ENCODE peak calls at places on chromosomes 12 and 14, in five cellular contexts. D is foreskin fibroblast, U is astrocyte, Y is esophagus squamous epithelium, K is upper lobe of right lung. N is an unnamed sample.
A peak's percentile ranks its signal among the peaks of the same experiment; 100 is the strongest.

GRCh38 chr14:29926701-29927595 is 699 bp downstream of the PRKD1 start:
- DNase-seq in D (peak; percentile 83), U (peak; percentile 35), Y (no peak), K (peak; percentile 84), N (no peak)

GRCh38 chr14:62957562-62957961 is 87.7 kb downstream of the KCNH5 start:
- DNase-seq in D (peak; percentile 92), U (peak; percentile 100), Y (no peak), K (no peak), N (peak; percentile 7)

GRCh38 chr12:53899230-53899629 is 39.4 kb upstream of the HOXC13 start:
- DNase-seq in D (no peak), U (no peak), Y (no peak), K (no peak), N (no peak)

GRCh38 chr14:88749139-88749538 is 43.6 kb downstream of the EML5 start:
- DNase-seq in D (no peak), U (no peak), Y (no peak), K (no peak), N (no peak)

GRCh38 chr14:101588990-101589389 is 27.7 kb downstream of the DIO3 start:
- DNase-seq in D (no peak), U (peak; percentile 6), Y (no peak), K (no peak), N (no peak)

GRCh38 chr12:132117558-132117875 is 26.6 kb downstream of the DDX51 start:
- DNase-seq in D (no peak), U (no peak), Y (no peak), K (no peak), N (no peak)

GRCh38 chr14:105299654-105300541 is 903 bp downstream of the BRF1 start:
- DNase-seq in D (peak; percentile 33), U (no peak), Y (no peak), K (no peak), N (no peak)

GRCh38 chr12:16531623-16532022 is 74.3 kb downstream of the LMO3 start:
- DNase-seq in D (no peak), U (no peak), Y (no peak), K (no peak), N (no peak)

GRCh38 chr12:64099430-64099829 is 122.7 kb downstream of the KICS2 start:
- DNase-seq in D (peak; percentile 93), U (peak; percentile 98), Y (no peak), K (no peak), N (peak; percentile 53)

GRCh38 chr12:71447691-71448660 is 8.4 kb downstream of the LGR5 start:
- DNase-seq in D (no peak), U (peak; percentile 88), Y (no peak), K (no peak), N (peak; percentile 7)

GRCh38 chr14:61475316-61475715 is 153.9 kb downstream of the PRKCH start:
- DNase-seq in D (peak; percentile 87), U (peak; percentile 50), Y (no peak), K (no peak), N (no peak)

GRCh38 chr12:124554429-124555029 is 12.9 kb downstream of the NCOR2 start:
- DNase-seq in D (no peak), U (no peak), Y (no peak), K (no peak), N (no peak)
- H3K4me3 ChIP-seq in D (no peak overlapping the region), U (no peak overlapping the region), Y (no peak overlapping the region), K (no peak overlapping the region), N (no peak overlapping the region)

GRCh38 chr12:115871714-115872113 is 405.8 kb downstream of the MED13L start:
- DNase-seq in D (peak; percentile 44), U (peak; percentile 1), Y (no peak), K (no peak), N (no peak)
- TF ChIP-seq CTCF in D (peak; percentile 63), U (peak; percentile 51), Y (peak; percentile 62), K (peak; percentile 57), N (peak; percentile 62)

DNA sequence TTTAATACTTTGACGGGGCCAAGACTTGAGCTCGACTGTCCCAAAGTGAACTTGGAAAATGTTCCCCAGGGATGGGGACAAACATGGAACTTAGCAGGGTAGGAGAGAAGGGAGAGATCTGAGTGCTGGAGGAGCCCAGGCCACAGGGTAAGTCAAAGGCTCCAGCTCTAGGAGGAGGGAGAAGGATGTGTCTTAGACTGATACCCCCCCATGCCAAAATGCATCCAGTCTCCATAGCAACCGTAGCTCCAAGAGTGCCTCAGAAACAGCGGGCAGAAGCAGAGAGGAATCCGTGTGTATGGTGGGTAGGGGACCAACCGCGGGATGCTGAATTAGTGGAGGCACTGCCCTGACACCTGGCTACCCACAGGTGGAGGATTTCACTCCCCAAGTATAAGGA is 845 bp upstream of the AGAP2 start:
- DNase-seq in D (no peak), U (no peak), Y (no peak), K (no peak), N (no peak)
- H3K4me3 ChIP-seq in D (no peak overlapping the region), U (no peak overlapping the region), Y (no peak overlapping the region), K (no peak overlapping the region), N (no peak overlapping the region)

GRCh38 chr12:6280053-6280469 is 30.4 kb upstream of the PLEKHG6 start:
- DNase-seq in D (peak; percentile 96), U (peak; percentile 90), Y (no peak), K (peak; percentile 79), N (peak; percentile 52)
- TF ChIP-seq CTCF in D (no peak), U (no peak), Y (peak; percentile 35), K (no peak), N (no peak)

DNA sequence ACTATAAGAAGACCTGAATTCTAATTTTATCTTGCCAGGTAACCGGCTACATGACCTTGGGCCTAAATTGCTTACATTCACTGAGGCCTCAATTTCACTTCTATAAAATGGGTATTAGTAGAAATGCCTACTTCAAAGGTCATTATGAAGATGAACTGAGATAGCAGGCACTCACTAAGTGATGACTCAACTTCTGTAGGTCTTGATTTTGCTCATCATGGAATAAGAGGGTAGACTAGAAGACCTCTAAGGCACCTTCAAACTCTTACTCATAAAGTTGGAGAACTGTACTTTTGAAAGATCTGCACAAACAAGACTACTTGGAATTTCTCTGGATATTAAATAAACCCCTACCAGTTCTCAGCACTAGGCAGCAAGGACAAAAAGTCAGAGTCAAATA is 39.3 kb upstream of the FRMD6 start:
- DNase-seq in D (no peak), U (no peak), Y (no peak), K (no peak), N (no peak)
- H3K4me3 ChIP-seq in D (no peak overlapping the region), U (no peak overlapping the region), Y (no peak overlapping the region), K (no peak overlapping the region), N (no peak overlapping the region)

N was measured in AG09309.